ENCODE peak calls at places on chromosome 16, in four cellular contexts. R, E, D and L are unnamed samples.
A peak's percentile ranks its signal among the peaks of the same experiment; 100 is the strongest.

GRCh38 chr16:49021136-49021535 is 260.5 kb downstream of the CBLN1 start:
- DNase-seq in E (peak; percentile 88), D (peak; percentile 64), R (peak; percentile 16), L (no peak)

GRCh38 chr16:22077700-22078313 is 14.5 kb upstream of the VWA3A start:
- DNase-seq in E (peak; percentile 29), D (no peak), R (peak; percentile 36), L (peak; percentile 17)

GRCh38 chr16:60815865-60816264 is 1220.4 kb downstream of the CDH8 start:
- DNase-seq in D (no peak), R (no peak), E (peak; percentile 7), L (no peak)

GRCh38 chr16:81876273-81876900 is 97.3 kb downstream of the PLCG2 start:
- DNase-seq in E (no peak), R (no peak), D (no peak), L (no peak)

GRCh38 chr16:89722392-89723278 is 1.3 kb downstream of the ZNF276 start:
- DNase-seq in D (no peak), R (no peak), E (peak; percentile 77), L (peak; percentile 54)

GRCh38 chr16:56589141-56590039 is at the start of gene MT3:
- DNase-seq in R (peak; percentile 73), E (peak; percentile 17), D (no peak), L (no peak)

GRCh38 chr16:35188288-35189155 is 1729.1 kb downstream of the TP53TG3F start:
- DNase-seq in D (no peak), R (no peak), E (no peak), L (no peak)

GRCh38 chr16:65773319-65773874 is 593.1 kb upstream of the CDH5 start:
- DNase-seq in D (no peak), E (no peak), R (no peak), L (no peak)

GRCh38 chr16:57588821-57589220 is 39.6 kb upstream of the ADGRG1 start:
- DNase-seq in R (no peak), D (no peak), E (no peak), L (no peak)

GRCh38 chr16:3983081-3983520 is 102.6 kb upstream of the CREBBP start:
- DNase-seq in R (peak; percentile 82), D (no peak), E (peak; percentile 61), L (peak; percentile 37)

GRCh38 chr16:66845791-66846221 is 1.6 kb downstream of the CA7 start:
- DNase-seq in E (no peak), R (peak; percentile 17), D (no peak), L (no peak)

GRCh38 chr16:68665501-68665900 is 20.4 kb downstream of the CDH3 start:
- DNase-seq in D (no peak), R (no peak), E (peak; percentile 64), L (no peak)

GRCh38 chr16:11370084-11370931 is 25.0 kb downstream of the RMI2 start:
- DNase-seq in D (no peak), E (no peak), R (no peak), L (no peak)

GRCh38 chr16:46911038-46911437 is 26.9 kb downstream of the GPT2 start:
- DNase-seq in E (no peak), R (no peak), D (no peak), L (no peak)

GRCh38 chr16:3618782-3619166 is 7.4 kb upstream of the SLX4 start:
- DNase-seq in R (no peak), D (no peak), E (no peak), L (no peak)

GRCh38 chr16:23534868-23535860 is 22.0 kb downstream of the EARS2 start:
- DNase-seq in D (no peak), E (peak; percentile 23), R (no peak), L (no peak)

GRCh38 chr16:85746431-85747227 is 4.3 kb downstream of the C16orf74 start:
- DNase-seq in E (peak; percentile 48), D (peak; percentile 10), R (no peak), L (no peak)

GRCh38 chr16:354286-354881 is 1.9 kb upstream of the AXIN1 start:
- DNase-seq in R (no peak), D (no peak), E (no peak), L (no peak)

GRCh38 chr16:65666132-65666869 is 544.4 kb upstream of the CDH11 start:
- DNase-seq in E (peak; percentile 62), D (no peak), R (no peak), L (no peak)

GRCh38 chr16:81645303-81645702 is 133.8 kb upstream of the PLCG2 start:
- DNase-seq in E (peak; percentile 97), D (peak; percentile 89), R (peak; percentile 94), L (peak; percentile 38)

GRCh38 chr16:72856797-72857196 is 191.1 kb downstream of the ZFHX3 start:
- DNase-seq in D (no peak), E (no peak), R (no peak), L (no peak)

GRCh38 chr16:89143201-89143741 is 28.3 kb upstream of the CDH15 start:
- DNase-seq in E (no peak), D (no peak), R (no peak), L (no peak)

GRCh38 chr16:19879241-19879792 is 5.3 kb downstream of the GPRC5B start:
- DNase-seq in R (peak; percentile 46), D (no peak), E (peak; percentile 84), L (peak; percentile 34)

GRCh38 chr16:19746561-19746960 is 28.5 kb downstream of the IQCK start:
- DNase-seq in D (no peak), E (peak; percentile 12), R (peak; percentile 13), L (no peak)

GRCh38 chr16:83813818-83814653 is 6.3 kb downstream of the HSBP1 start:
- DNase-seq in E (peak; percentile 74), R (peak; percentile 77), D (peak; percentile 45), L (no peak)

GRCh38 chr16:69329369-69330285 is 761 bp downstream of the PDF start:
- DNase-seq in R (no peak), D (no peak), E (peak; percentile 26), L (no peak)

GRCh38 chr16:88634994-88635670 is 3.2 kb upstream of the IL17C start:
- DNase-seq in E (no peak), D (no peak), R (no peak), L (no peak)